ENCODE peak calls at places on chromosomes 1 and 21, in five cellular contexts. V is H1, U is HCT116, E is prostate gland, M is H9. Y is an unnamed sample. For H3K27me3 and H3K4me1, the result is how much of the 10 kb centered on the place peaks cover.

GRCh38 chr1:158039380-158039779 is 45.9 kb downstream of the KIRREL1 start:
- DNase-seq in V (no peak), E (no peak), U (no peak), M (no peak), Y (no peak)

GRCh38 chr1:204103121-204103741 is 30.3 kb downstream of the SOX13 start:
- DNase-seq in V (no peak), E (no peak), M (no peak), U (no peak), Y (no peak)

GRCh38 chr1:207799989-207800648 is 48.3 kb downstream of the CD46 start:
- DNase-seq in M (no peak), U (no peak), E (no peak), V (no peak), Y (no peak)

GRCh38 chr1:115233598-115233997 is 104.5 kb downstream of the NGF start:
- DNase-seq in E (no peak), M (no peak), U (no peak), V (no peak), Y (no peak)

GRCh38 chr1:117606608-117607261 is 887 bp downstream of the TENT5C start:
- DNase-seq in U (no peak), E (peak), V (peak), M (peak), Y (peak)

GRCh38 chr21:46509760-46510159 is 51.1 kb downstream of the DIP2A start:
- DNase-seq in V (no peak), E (peak), U (peak), M (no peak), Y (no peak)

GRCh38 chr1:229874150-229874549 is 192.9 kb upstream of the GALNT2 start:
- DNase-seq in V (no peak), U (no peak), E (no peak), M (no peak), Y (no peak)

GRCh38 chr1:109357673-109358072 is 40.0 kb downstream of the SORT1 start:
- DNase-seq in E (no peak), M (no peak), V (no peak), U (no peak), Y (no peak)

GRCh38 chr21:41877901-41878830 is 978 bp downstream of the PRDM15 start:
- DNase-seq in E (no peak), V (no peak), M (no peak), U (no peak), Y (peak)

GRCh38 chr1:44060830-44061267 is 29.6 kb upstream of the SLC6A9 start:
- DNase-seq in E (no peak), U (no peak), V (no peak), M (no peak), Y (no peak)

GRCh38 chr1:165067829-165068228 is 288.7 kb downstream of the LMX1A start:
- DNase-seq in V (no peak), U (no peak), E (no peak), M (no peak), Y (no peak)

GRCh38 chr1:50497007-50497406 is 73.8 kb upstream of the DMRTA2 start:
- DNase-seq in U (no peak), M (no peak), E (no peak), V (no peak), Y (no peak)

DNA sequence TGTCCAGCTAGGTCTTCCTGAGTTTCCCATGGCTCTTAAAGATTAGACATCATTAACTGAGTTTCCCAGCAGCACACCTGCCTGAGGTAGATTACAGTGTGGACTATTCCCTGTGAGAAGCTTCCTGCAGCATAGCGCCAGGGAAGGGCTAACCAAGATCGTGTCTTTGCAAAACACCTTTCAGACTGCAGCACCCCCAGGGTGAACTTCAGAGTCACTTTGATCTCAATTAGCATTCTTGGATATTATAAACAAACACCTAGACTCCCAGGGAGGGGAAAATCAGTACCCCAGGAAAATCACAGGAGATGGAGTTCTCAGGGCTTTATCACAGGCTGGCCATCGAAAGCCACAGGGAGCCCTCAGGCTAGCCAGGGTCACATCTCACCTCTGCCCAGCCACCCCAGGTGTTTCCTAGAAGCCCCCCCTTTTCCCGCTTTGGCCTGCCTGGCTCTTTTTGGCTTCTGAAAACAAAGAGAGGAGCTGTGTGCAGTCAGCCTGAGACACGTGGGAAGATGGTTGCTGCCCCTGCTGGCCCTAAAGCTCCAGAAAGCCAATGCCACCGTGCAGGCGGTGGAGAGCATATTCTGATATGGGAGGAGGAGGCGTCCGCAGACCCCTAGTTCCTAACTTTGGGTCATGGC is 18.6 kb upstream of the LBR start:
- DNase-seq in U (no peak), M (no peak), E (no peak), V (no peak), Y (no peak)
- H3K27ac ChIP-seq in U (no peak), M (no peak), E (peak), V (no peak), Y (no peak)

GRCh38 chr21:34732388-34732821 is 63.6 kb downstream of the CLIC6 start:
- DNase-seq in M (no peak), U (no peak), E (no peak), V (no peak), Y (no peak)

GRCh38 chr21:34737115-34737514 is 68.3 kb downstream of the CLIC6 start:
- DNase-seq in E (peak), V (no peak), U (no peak), M (no peak), Y (no peak)

GRCh38 chr21:34733866-34734265 is 65.1 kb downstream of the CLIC6 start:
- DNase-seq in V (no peak), E (no peak), M (no peak), U (no peak), Y (no peak)

GRCh38 chr21:34736116-34736870 is 67.5 kb downstream of the CLIC6 start:
- DNase-seq in V (no peak), U (no peak), M (no peak), E (peak), Y (no peak)

DNA sequence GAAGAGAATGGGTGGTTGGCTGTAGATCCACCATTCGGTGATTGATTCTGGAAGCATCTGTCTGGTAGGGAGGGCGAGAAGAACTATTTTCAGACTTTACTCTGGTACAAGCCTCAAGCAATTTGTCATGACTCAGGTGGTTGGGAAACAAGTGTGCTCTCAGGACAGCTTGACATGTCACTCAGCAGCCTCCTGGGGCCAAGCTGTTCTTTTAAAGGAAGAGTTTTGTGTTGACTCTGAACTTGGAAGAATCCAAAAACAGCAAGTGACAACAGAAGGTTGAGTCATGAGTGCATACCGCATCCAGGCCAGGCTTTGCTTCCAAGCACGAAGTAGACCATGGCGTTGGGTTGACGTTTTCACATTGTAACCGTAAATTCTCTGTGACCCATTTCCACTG is 65.9 kb downstream of the CLIC6 start:
- DNase-seq in V (no peak), M (no peak), E (peak), U (no peak), Y (no peak)
- H3K27me3 ChIP-seq in V (under half), M (under half), E (under half), U (under half), Y (under half)

DNA sequence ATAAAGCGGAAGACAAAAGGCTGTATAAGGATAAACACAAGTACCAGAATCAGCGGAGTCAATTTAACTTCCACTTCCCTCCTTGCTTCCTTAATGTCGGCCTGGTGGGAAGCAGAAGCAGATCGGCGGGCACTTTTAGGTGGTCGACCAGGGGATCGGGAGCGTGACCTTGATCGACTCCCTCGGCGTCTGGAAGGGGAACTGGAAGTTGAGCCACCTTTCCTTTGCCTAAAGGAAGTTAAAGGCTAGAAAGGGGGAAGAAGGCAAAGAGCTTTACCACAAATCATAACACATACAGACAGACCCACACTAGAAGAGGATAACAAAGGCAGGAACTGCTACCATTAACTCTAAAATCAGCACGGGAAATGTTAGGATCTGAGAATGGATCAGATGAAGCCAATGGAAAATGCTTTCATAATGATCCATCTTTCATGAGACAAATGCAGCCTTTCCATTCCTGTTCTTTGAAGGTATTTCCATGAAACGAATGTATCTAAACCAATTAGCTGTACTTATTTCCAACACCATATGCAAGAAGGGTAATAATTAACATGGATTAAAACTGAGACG is 5.7 kb downstream of the LBR start:
- DNase-seq in V (no peak), U (no peak), M (no peak), E (no peak), Y (no peak)
- H3K4me1 ChIP-seq in V (under half), U (under half), M (under half), E (under half), Y (under half)

GRCh38 chr1:100661176-100661575 is 58.4 kb upstream of the VCAM1 start:
- DNase-seq in E (no peak), M (no peak), U (no peak), V (no peak), Y (no peak)

GRCh38 chr1:100657876-100658715 is 61.4 kb upstream of the VCAM1 start:
- DNase-seq in E (no peak), M (no peak), V (no peak), U (no peak), Y (no peak)

DNA sequence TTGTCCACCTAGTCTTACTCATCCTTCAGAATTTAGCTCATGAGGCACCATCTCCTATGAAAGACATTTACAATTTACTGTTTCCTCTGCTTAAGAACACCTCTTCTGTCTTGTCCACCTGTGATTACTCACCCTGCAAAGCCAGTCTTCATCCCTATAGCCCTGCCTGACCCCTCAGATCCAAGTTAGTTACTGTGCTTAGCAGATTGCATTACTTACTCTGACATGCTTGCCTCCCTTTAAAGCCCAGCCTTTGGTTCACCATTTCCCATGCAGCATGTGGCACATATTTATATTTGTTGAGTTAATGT is 60.9 kb upstream of the VCAM1 start:
- DNase-seq in E (no peak), V (no peak), M (no peak), U (no peak), Y (no peak)
- H3K27ac ChIP-seq in E (no peak), V (peak), M (no peak), U (no peak), Y (no peak)

DNA sequence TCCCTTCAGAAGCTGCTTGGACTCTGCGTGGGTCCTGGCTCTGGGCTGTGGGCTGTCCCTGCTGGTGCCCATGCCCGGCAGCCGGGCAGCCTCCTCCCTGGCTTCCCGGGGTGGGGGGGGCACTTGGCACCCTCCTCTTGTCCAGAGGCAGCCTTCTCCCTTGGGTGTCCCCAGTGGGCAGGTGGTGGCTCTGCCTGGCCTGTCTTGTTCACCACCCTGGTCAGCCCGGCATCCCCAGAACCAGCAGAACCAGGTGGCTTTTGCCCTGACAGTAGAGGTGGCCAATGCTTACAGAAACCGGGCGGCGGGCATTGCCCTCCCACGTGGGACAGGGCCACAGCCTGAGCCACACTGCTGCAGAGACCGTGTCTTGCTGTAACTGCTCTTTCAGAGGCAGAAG is 38.0 kb downstream of the CFAP74 start:
- DNase-seq in E (no peak), V (no peak), M (no peak), U (no peak), Y (no peak)
- H3K27me3 ChIP-seq in E (under half), V (under half), M (under half), U (under half), Y (under half)

GRCh38 chr1:153545067-153546055 is at the start of gene S100A4:
- DNase-seq in V (peak), E (peak), U (peak), M (peak), Y (peak)
- H3K4me1 ChIP-seq in V (under half), E (under half), U (half or more), M (under half), Y (half or more)

GRCh38 chr1:9596419-9597123 is 7.9 kb downstream of the TMEM201 start:
- DNase-seq in E (no peak), U (no peak), M (no peak), V (no peak), Y (no peak)
- H3K27ac ChIP-seq in E (no peak), U (no peak), M (no peak), V (no peak), Y (no peak)

DNA sequence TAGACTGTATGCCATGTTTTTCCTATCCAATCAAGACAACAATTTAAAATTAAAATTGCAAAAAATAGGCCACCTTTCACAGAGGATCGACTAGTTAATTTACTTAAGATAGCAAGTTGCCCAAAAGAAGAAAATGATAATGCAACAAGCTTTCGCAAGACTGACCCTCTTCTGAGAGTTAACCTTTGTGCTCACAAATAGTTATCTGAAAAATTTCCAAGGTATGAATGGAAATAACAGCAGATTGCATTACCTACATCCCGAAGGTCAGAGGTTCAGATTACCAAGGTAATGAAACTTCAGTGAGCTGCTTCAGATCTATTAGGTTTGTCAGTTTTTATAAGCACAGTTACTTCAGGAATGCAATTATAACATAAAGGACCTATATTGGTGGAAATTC is 298.0 kb downstream of the KCTD3 start:
- DNase-seq in M (no peak), V (no peak), U (no peak), E (no peak), Y (no peak)
- H3K27me3 ChIP-seq in M (under half), V (under half), U (under half), E (under half), Y (under half)

Y was measured in CD8-positive, alpha-beta memory T cell.